ENCODE peak calls at places on chromosomes 4 and X, in five cellular contexts. Y, C, Z, N and I are unnamed samples.

GRCh38 chr4:105059337-105059736 is 87.3 kb upstream of the TET2 start:
- DNase-seq in Y (no peak), C (no peak), Z (no peak), N (no peak), I (no peak)

GRCh38 chr4:74516321-74516720 is 71.4 kb downstream of the AREG start:
- DNase-seq in Y (no peak), C (no peak), Z (no peak), N (no peak), I (no peak)

GRCh38 chr4:114026447-114026846 is 47.0 kb upstream of the ARSJ start:
- DNase-seq in Y (no peak), C (no peak), Z (no peak), N (no peak), I (no peak)

GRCh38 chr4:1043658-1044468 is 32.4 kb downstream of the FGFRL1 start:
- DNase-seq in Y (peak; percentile 45), C (no peak), Z (peak; percentile 98), N (peak; percentile 97), I (peak; percentile 97)

GRCh38 chrX:2691543-2692220 is 587 bp downstream of the CD99 start:
- DNase-seq in Y (no peak), C (peak; percentile 35), Z (no peak), N (no peak), I (no peak)

GRCh38 chr4:106676173-106676921 is 307.8 kb upstream of the GIMD1 start:
- DNase-seq in Y (no peak), C (no peak), Z (no peak), N (peak; percentile 69), I (no peak)

GRCh38 chr4:170259631-170260153 is 169.9 kb upstream of the AADAT start:
- DNase-seq in Y (no peak), C (peak; percentile 88), Z (no peak), N (peak; percentile 1), I (no peak)

GRCh38 chrX:107758231-107758766 is 17.3 kb downstream of the TSC22D3 start:
- DNase-seq in Y (no peak), C (no peak), Z (no peak), N (no peak), I (no peak)

GRCh38 chr4:33086351-33086900 is 2366.3 kb downstream of the PCDH7 start:
- DNase-seq in Y (no peak), C (no peak), Z (no peak), N (no peak), I (no peak)

GRCh38 chrX:9859711-9860555 is 73.7 kb downstream of the SHROOM2 start:
- DNase-seq in Y (no peak), C (no peak), Z (no peak), N (peak; percentile 46), I (no peak)

GRCh38 chr4:5460106-5460801 is 248.1 kb downstream of the EVC2 start:
- DNase-seq in Y (no peak), C (peak; percentile 8), Z (no peak), N (no peak), I (no peak)

GRCh38 chr4:10666616-10667015 is 18.0 kb downstream of the CLNK start:
- DNase-seq in Y (no peak), C (no peak), Z (no peak), N (no peak), I (no peak)

GRCh38 chr4:123616970-123617392 is 220.4 kb downstream of the SPRY1 start:
- DNase-seq in Y (no peak), C (peak; percentile 46), Z (no peak), N (peak; percentile 35), I (no peak)

GRCh38 chrX:155022587-155022986 is at the start of gene F8:
- DNase-seq in Y (no peak), C (no peak), Z (no peak), N (no peak), I (no peak)

GRCh38 chr4:81353861-81354260 is 117.8 kb downstream of the RASGEF1B start:
- DNase-seq in Y (no peak), C (no peak), Z (no peak), N (no peak), I (no peak)

GRCh38 chrX:18098704-18099103 is 122.0 kb downstream of the BEND2 start:
- DNase-seq in Y (no peak), C (no peak), Z (no peak), N (no peak), I (no peak)

GRCh38 chrX:85309717-85310116 is 65.9 kb downstream of the ZNF711 start:
- DNase-seq in Y (no peak), C (peak; percentile 1), Z (no peak), N (no peak), I (no peak)

GRCh38 chrX:110462957-110463356 is 104.3 kb downstream of the RTL9 start:
- DNase-seq in Y (no peak), C (no peak), Z (no peak), N (no peak), I (no peak)

GRCh38 chrX:103585421-103586313 is at the start of gene TCEAL4:
- DNase-seq in Y (peak; percentile 32), C (peak; percentile 49), Z (no peak), N (no peak), I (no peak)

GRCh38 chrX:120309873-120310730 is 1.2 kb downstream of the TMEM255A start:
- DNase-seq in Y (no peak), C (no peak), Z (no peak), N (no peak), I (no peak)

GRCh38 chr4:43763029-43763610 is 685.5 kb downstream of the KCTD8 start:
- DNase-seq in Y (no peak), C (no peak), Z (no peak), N (no peak), I (no peak)

GRCh38 chrX:130108647-130109428 is 1.5 kb downstream of the ELF4 start:
- DNase-seq in Y (no peak), C (peak; percentile 53), Z (no peak), N (no peak), I (no peak)

GRCh38 chrX:153004780-153005179 is 10.9 kb upstream of the PNMA5 start:
- DNase-seq in Y (no peak), C (no peak), Z (no peak), N (no peak), I (peak; percentile 37)

GRCh38 chr4:169071781-169072180 is 61.7 kb upstream of the CBR4 start:
- DNase-seq in Y (no peak), C (no peak), Z (no peak), N (no peak), I (no peak)

GRCh38 chr4:99754756-99755155 is 61.9 kb upstream of the DAPP1 start:
- DNase-seq in Y (no peak), C (no peak), Z (no peak), N (no peak), I (no peak)

GRCh38 chr4:34157546-34157945 is 2086.8 kb downstream of the ARAP2 start:
- DNase-seq in Y (no peak), C (no peak), Z (no peak), N (no peak), I (no peak)

GRCh38 chrX:24553016-24553415 is 87.9 kb downstream of the PDK3 start:
- DNase-seq in Y (no peak), C (no peak), Z (no peak), N (no peak), I (no peak)

GRCh38 chr4:148034821-148035220 is 302.9 kb downstream of the ARHGAP10 start:
- DNase-seq in Y (no peak), C (no peak), Z (no peak), N (no peak), I (no peak)

GRCh38 chr4:150078041-150078995 is at the start of gene DCLK2:
- DNase-seq in Y (peak; percentile 41), C (no peak), Z (peak; percentile 92), N (peak; percentile 62), I (peak; percentile 93)